ENCODE peak calls at places on chromosomes 11 and 22, in four cellular contexts. C is H9, P is mesenchymal stem cell, W is H1. Y is an unnamed sample.

GRCh38 chr22:32080904-32081303 is 37.8 kb downstream of the SLC5A1 start:
- DNase-seq in C (peak), P (peak), W (no peak), Y (peak)

GRCh38 chr11:64000026-64000739 is 13.9 kb downstream of the OTUB1 start:
- DNase-seq in C (peak), P (peak), W (no peak), Y (peak)

GRCh38 chr11:2651826-2652237 is 48.0 kb downstream of the KCNQ1OT1 start:
- DNase-seq in C (no peak), P (no peak), W (no peak), Y (no peak)

GRCh38 chr11:8719260-8720190 is 36.9 kb downstream of the RPL27A start:
- DNase-seq in C (no peak), P (peak), W (no peak), Y (no peak)

GRCh38 chr11:33920838-33921613 is 29.1 kb upstream of the LMO2 start:
- DNase-seq in C (no peak), P (no peak), W (no peak), Y (no peak)

GRCh38 chr11:31820438-31820818 is 9.3 kb upstream of the PAX6 start:
- DNase-seq in C (peak), P (no peak), W (no peak), Y (peak)

GRCh38 chr11:112050721-112051120 is 23.1 kb downstream of the PIH1D2 start:
- DNase-seq in C (no peak), P (no peak), W (no peak), Y (no peak)

GRCh38 chr11:102712140-102712539 is 6.6 kb upstream of the MMP27 start:
- DNase-seq in C (no peak), P (no peak), W (no peak), Y (no peak)

GRCh38 chr11:76074178-76075112 is 131.9 kb downstream of the WNT11 start:
- DNase-seq in C (no peak), P (peak), W (no peak), Y (no peak)

GRCh38 chr22:29266564-29267461 is 968 bp downstream of the RHBDD3 start:
- DNase-seq in C (no peak), P (peak), W (no peak), Y (no peak)

GRCh38 chr11:126385991-126386728 is 30.7 kb downstream of the ST3GAL4 start:
- DNase-seq in C (no peak), P (no peak), W (no peak), Y (no peak)

GRCh38 chr11:126380909-126381308 is 25.4 kb downstream of the ST3GAL4 start:
- DNase-seq in C (no peak), P (no peak), W (no peak), Y (no peak)

GRCh38 chr11:126384449-126385070 is 29.1 kb downstream of the ST3GAL4 start:
- DNase-seq in C (no peak), P (no peak), W (no peak), Y (no peak)

GRCh38 chr11:126383301-126384052 is 28.0 kb downstream of the ST3GAL4 start:
- DNase-seq in C (no peak), P (no peak), W (no peak), Y (no peak)

GRCh38 chr11:126384053-126384335 is 28.5 kb downstream of the ST3GAL4 start:
- DNase-seq in C (no peak), P (no peak), W (no peak), Y (no peak)
- H2BK12ac ChIP-seq in C (no peak), P (no peak), W (no peak), Y (no peak)

DNA sequence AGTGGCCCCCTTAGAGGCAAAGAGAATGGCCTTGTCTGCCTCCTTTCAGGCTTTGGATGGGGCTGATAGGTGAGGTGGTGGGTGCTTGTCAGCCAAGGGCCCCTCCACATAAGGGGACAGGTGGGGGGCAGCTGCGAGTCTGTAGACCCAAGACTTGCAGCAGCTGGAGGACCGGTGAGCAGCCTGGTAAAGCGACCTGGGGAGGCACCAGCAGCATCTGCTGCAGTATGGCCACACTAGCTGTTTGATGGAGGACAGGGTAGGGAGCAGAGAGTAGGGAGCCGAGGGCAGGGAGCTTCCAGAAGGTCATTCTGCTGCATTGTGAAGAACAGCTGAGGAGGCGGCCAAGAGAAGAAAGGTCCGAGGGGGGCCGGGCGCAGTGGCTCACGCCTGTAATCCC is 16.8 kb upstream of the MRTFA start:
- DNase-seq in C (no peak), P (no peak), W (no peak), Y (no peak)
- H3K4ac ChIP-seq in C (no peak), P (no peak), W (no peak), Y (no peak)

GRCh38 chr11:96333076-96333744 is 9.8 kb downstream of the MAML2 start:
- DNase-seq in C (no peak), P (no peak), W (no peak), Y (no peak)
- H2BK15ac ChIP-seq in C (no peak), P (no peak), W (no peak), Y (no peak)

GRCh38 chr22:25061134-25061533 is 108.6 kb downstream of the KIAA1671 start:
- DNase-seq in C (no peak), P (no peak), W (no peak), Y (no peak)
- H2BK12ac ChIP-seq in C (no peak), P (no peak), W (peak), Y (no peak)

GRCh38 chr11:87057749-87058148 is 20.0 kb downstream of the TMEM135 start:
- DNase-seq in C (no peak), P (no peak), W (no peak), Y (no peak)
- H3K4ac ChIP-seq in C (no peak), P (no peak), W (no peak), Y (no peak)

GRCh38 chr11:128407962-128408361 is 179.4 kb downstream of the ETS1 start:
- DNase-seq in C (no peak), P (peak), W (no peak), Y (no peak)
- H2BK15ac ChIP-seq in C (no peak), P (no peak), W (no peak), Y (no peak)

GRCh38 chr11:19725379-19726079 is 12.9 kb downstream of the NAV2 start:
- DNase-seq in C (no peak), P (no peak), W (no peak), Y (no peak)
- H2BK12ac ChIP-seq in C (no peak), P (no peak), W (no peak), Y (no peak)

GRCh38 chr11:97269527-97269926 is 879.7 kb downstream of the JRKL start:
- DNase-seq in C (no peak), P (peak), W (peak), Y (peak)
- H3K4ac ChIP-seq in C (no peak), P (no peak), W (no peak), Y (no peak)

DNA sequence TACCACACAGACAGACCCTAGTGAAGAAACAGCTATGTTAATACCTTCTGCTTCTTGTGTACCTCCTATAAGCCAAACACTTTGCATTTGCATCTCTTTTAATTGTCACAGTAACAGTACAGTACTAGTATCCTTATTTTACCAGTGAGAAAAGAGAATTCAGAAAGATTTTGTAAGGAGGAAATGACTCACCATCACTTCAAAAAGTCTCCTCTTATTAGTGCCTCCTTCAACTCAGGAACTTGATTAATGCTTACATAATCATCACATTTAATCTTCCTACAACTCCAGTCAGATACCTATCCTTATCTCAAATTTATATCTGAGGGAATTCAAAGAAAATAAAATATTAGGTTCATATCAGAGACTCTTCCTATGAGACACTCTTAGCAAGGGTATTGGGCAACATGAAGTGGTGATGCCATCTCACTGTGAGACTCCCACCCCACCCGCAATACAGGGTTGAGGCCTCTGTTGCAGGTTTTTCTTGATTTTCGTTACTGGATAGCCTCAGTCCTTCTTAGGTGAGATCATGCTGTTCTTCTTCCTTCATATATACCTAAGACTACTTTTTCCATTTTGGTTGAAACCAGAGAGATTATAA is 26.1 kb upstream of the CTSC start:
- DNase-seq in C (no peak), P (peak), W (no peak), Y (no peak)
- H2BK15ac ChIP-seq in C (no peak), P (no peak), W (no peak), Y (no peak)